ENCODE peak calls at places on chromosome 7, in five cellular contexts. M is PC-3, V is SK-N-SH, H is MM.1S, U is GM23338. Y is an unnamed sample.
A peak's percentile ranks its signal among the peaks of the same experiment; 100 is the strongest.

GRCh38 chr7:101814081-101814995 is 3.1 kb upstream of the CUX1 start:
- DNase-seq in H (peak; percentile 78), V (peak; percentile 95), M (peak; percentile 66), U (peak; percentile 72), Y (peak; percentile 76)

GRCh38 chr7:147982307-147982706 is 608.3 kb upstream of the C7orf33 start:
- DNase-seq in U (no peak), V (no peak), H (no peak), M (peak; percentile 3), Y (no peak)

GRCh38 chr7:111560773-111561658 is 1.3 kb downstream of the IMMP2L start:
- DNase-seq in M (peak; percentile 74), H (no peak), U (peak; percentile 78), V (peak; percentile 21), Y (peak; percentile 33)

GRCh38 chr7:36487756-36488336 is 98.2 kb downstream of the ANLN start:
- DNase-seq in U (peak; percentile 66), M (peak; percentile 81), V (peak; percentile 63), H (peak; percentile 66), Y (peak; percentile 69)

GRCh38 chr7:47652591-47652990 is 70.7 kb upstream of the TNS3 start:
- DNase-seq in U (no peak), M (no peak), V (no peak), H (no peak), Y (peak; percentile 17)

GRCh38 chr7:18894155-18894554 is 223.3 kb downstream of the TWIST1 start:
- DNase-seq in M (no peak), U (peak; percentile 37), H (no peak), V (no peak), Y (no peak)

GRCh38 chr7:128189231-128189930 is 51.7 kb upstream of the LEP start:
- DNase-seq in H (no peak), V (no peak), M (no peak), U (no peak), Y (no peak)

GRCh38 chr7:130274983-130275649 is 8.5 kb downstream of the CPA2 start:
- DNase-seq in V (no peak), M (no peak), H (no peak), U (peak; percentile 64), Y (no peak)

DNA sequence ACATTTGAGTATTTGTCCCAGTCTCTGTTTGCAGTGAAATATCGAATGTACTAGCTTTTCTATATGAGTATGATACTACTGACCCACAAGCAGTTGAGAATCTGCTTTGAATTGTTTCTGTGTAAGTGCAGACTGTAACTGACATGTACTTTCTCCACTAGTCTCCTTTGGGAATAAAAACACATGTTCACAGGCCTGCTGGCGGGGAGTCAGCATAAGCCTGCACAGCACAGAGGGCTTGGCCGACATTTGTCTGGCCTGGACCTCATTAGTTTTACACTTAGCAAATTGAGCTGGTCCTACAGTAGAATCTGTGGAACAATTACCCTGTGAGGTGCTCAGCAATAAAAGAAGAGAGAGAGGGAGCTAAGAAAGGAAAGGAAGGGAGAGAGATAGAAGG is 72.7 kb downstream of the ITGB8 start:
- DNase-seq in V (no peak), H (no peak), U (no peak), M (no peak), Y (peak; percentile 24)
- H3K4me2 ChIP-seq in V (no peak overlapping the region), H (no peak overlapping the region), U (no peak overlapping the region), M (no peak overlapping the region), Y (no peak overlapping the region)

GRCh38 chr7:96306385-96307125 is 15.3 kb downstream of the SLC25A13 start:
- DNase-seq in V (no peak), M (no peak), U (no peak), H (no peak), Y (no peak)

GRCh38 chr7:96305915-96306314 is 16.0 kb downstream of the SLC25A13 start:
- DNase-seq in M (no peak), V (no peak), U (no peak), H (no peak), Y (no peak)

GRCh38 chr7:96303105-96303685 is 18.7 kb downstream of the SLC25A13 start:
- DNase-seq in V (no peak), U (no peak), M (peak; percentile 62), H (no peak), Y (peak; percentile 19)

GRCh38 chr7:96304573-96304972 is 17.3 kb downstream of the SLC25A13 start:
- DNase-seq in M (peak; percentile 70), V (no peak), H (no peak), U (no peak), Y (peak; percentile 27)

GRCh38 chr7:96303686-96304443 is 18.0 kb downstream of the SLC25A13 start:
- DNase-seq in V (no peak), M (peak; percentile 77), H (no peak), U (no peak), Y (peak; percentile 64)
- TF ChIP-seq EZH2phosphoT487 in V (no peak), M (no peak), H (no peak), U (no peak), Y (peak; percentile 97)

GRCh38 chr7:152370297-152370696 is 65.5 kb downstream of the KMT2C start:
- DNase-seq in U (no peak), H (no peak), M (no peak), V (no peak), Y (no peak)
- H4K20me1 ChIP-seq in U (peaks cover 3% of the 10 kb centered on the region), H (peaks cover 43% of the 10 kb centered on the region), M (peaks cover 12% of the 10 kb centered on the region), V (peaks cover 77% of the 10 kb centered on the region), Y (peaks cover 37% of the 10 kb centered on the region)

GRCh38 chr7:118094044-118094443 is 89.9 kb upstream of the LSM8 start:
- DNase-seq in H (no peak), V (no peak), U (no peak), M (peak; percentile 65), Y (no peak)
- H3K4me2 ChIP-seq in H (no peak overlapping the region), V (no peak overlapping the region), U (no peak overlapping the region), M (no peak overlapping the region), Y (no peak overlapping the region)